ENCODE peak calls at places on chromosomes 4 and X, in four cellular contexts. W is cardiac muscle cell; R is CD8-positive, alpha-beta T cell; N is stimulated activated CD8-positive, alpha-beta memory T cell treated with anti-CD3 and anti-CD28 coated beads, Interleukin-2, amount 100 ng/mL, for 1 hour. S is an unnamed sample.

GRCh38 chrX:154441564-154441963 is 2.4 kb upstream of the FAM50A start:
- DNase-seq in W (no peak), R (no peak), N (no peak), S (no peak)

GRCh38 chr4:94345267-94345666 is 2.6 kb upstream of the HPGDS start:
- DNase-seq in W (no peak), R (no peak), N (no peak), S (no peak)

GRCh38 chr4:134202557-134202956 is 968 bp upstream of the PABPC4L start:
- DNase-seq in W (peak), R (no peak), N (no peak), S (no peak)

GRCh38 chrX:131739823-131740222 is 195.9 kb downstream of the OR13H1 start:
- DNase-seq in W (no peak), R (no peak), N (no peak), S (no peak)

GRCh38 chr4:48483006-48483776 is at the start of gene SLC10A4:
- DNase-seq in W (no peak), R (no peak), N (no peak), S (no peak)

GRCh38 chr4:188779586-188779985 is 640.3 kb downstream of the TRIML1 start:
- DNase-seq in W (no peak), R (no peak), N (no peak), S (no peak)

GRCh38 chrX:46251755-46252154 is 293.5 kb downstream of the ZNF674 start:
- DNase-seq in W (peak), R (no peak), N (no peak), S (no peak)

GRCh38 chr4:158208931-158209640 is 1.2 kb upstream of the TMEM144 start:
- DNase-seq in W (peak), R (no peak), N (no peak), S (no peak)

GRCh38 chr4:57374866-57375595 is 264.8 kb upstream of the IGFBP7 start:
- DNase-seq in W (no peak), R (no peak), N (no peak), S (no peak)

GRCh38 chr4:144399927-144400326 is 246.0 kb upstream of the HHIP start:
- DNase-seq in W (peak), R (no peak), N (no peak), S (no peak)